ENCODE peak calls at places on chromosomes 6 and 20, in four cellular contexts. K is GM03348, Q is IMR-90, N is anterior cingulate cortex. L is an unnamed sample.

GRCh38 chr20:47257771-47258170 is 98.7 kb downstream of the ZMYND8 start:
- DNase-seq in K (no peak), Q (no peak), N (no peak), L (no peak)

GRCh38 chr20:54550776-54551396 is 75.5 kb downstream of the DOK5 start:
- DNase-seq in K (peak), Q (peak), N (no peak), L (no peak)

GRCh38 chr6:166173292-166173951 is 5.8 kb upstream of the TBXT start:
- DNase-seq in K (no peak), Q (no peak), N (no peak), L (no peak)

GRCh38 chr6:27495386-27496135 is 22.7 kb upstream of the ZNF184 start:
- DNase-seq in K (peak), Q (peak), N (peak), L (no peak)

GRCh38 chr6:78611886-78612480 is 255.4 kb upstream of the IRAK1BP1 start:
- DNase-seq in K (no peak), Q (no peak), N (no peak), L (no peak)

GRCh38 chr6:85920782-85921181 is 278.1 kb upstream of the SYNCRIP start:
- DNase-seq in K (no peak), Q (no peak), N (no peak), L (no peak)

GRCh38 chr6:30463651-30464618 is 25.4 kb upstream of the HLA-E start:
- DNase-seq in K (peak), Q (peak), N (no peak), L (peak)

GRCh38 chr20:37526238-37526838 is 1.3 kb downstream of the BLCAP start:
- DNase-seq in K (peak), Q (peak), N (no peak), L (no peak)

GRCh38 chr6:7725849-7726415 is at the start of gene BMP6:
- DNase-seq in K (peak), Q (peak), N (peak), L (no peak)

GRCh38 chr6:92485487-92485886 is 933.9 kb downstream of the EPHA7 start:
- DNase-seq in K (no peak), Q (no peak), N (no peak), L (no peak)

GRCh38 chr20:41386502-41387427 is 20.1 kb upstream of the EMILIN3 start:
- DNase-seq in K (peak), Q (peak), N (no peak), L (no peak)

GRCh38 chr6:4902363-4902762 is 101.5 kb downstream of the RPP40 start:
- DNase-seq in K (no peak), Q (no peak), N (no peak), L (no peak)

GRCh38 chr6:71822626-71823025 is 63.7 kb upstream of the RIMS1 start:
- DNase-seq in K (no peak), Q (no peak), N (no peak), L (no peak)

GRCh38 chr6:168440520-168441433 is at the start of gene SMOC2:
- DNase-seq in K (no peak), Q (no peak), N (no peak), L (no peak)

GRCh38 chr6:168895102-168895812 is 358.4 kb downstream of the THBS2 start:
- DNase-seq in K (peak), Q (peak), N (peak), L (peak)

GRCh38 chr6:75199856-75200255 is 6.0 kb downstream of the COL12A1 start:
- DNase-seq in K (no peak), Q (peak), N (no peak), L (no peak)

GRCh38 chr20:50085481-50086365 is 27.2 kb downstream of the UBE2V1 start:
- DNase-seq in K (peak), Q (peak), N (peak), L (peak)

GRCh38 chr20:41854765-41855164 is 236.6 kb upstream of the CHD6 start:
- DNase-seq in K (no peak), Q (no peak), N (no peak), L (no peak)

GRCh38 chr20:49786671-49787370 is 25.8 kb upstream of the SLC9A8 start:
- DNase-seq in K (peak), Q (peak), N (no peak), L (no peak)

GRCh38 chr20:60718743-60719142 is 533.3 kb upstream of the CDH4 start:
- DNase-seq in K (no peak), Q (no peak), N (no peak), L (no peak)

GRCh38 chr6:77740380-77740779 is 87.5 kb downstream of the MEI4 start:
- DNase-seq in K (peak), Q (peak), N (no peak), L (no peak)

GRCh38 chr20:42475773-42476172 is 713.9 kb downstream of the PTPRT start:
- DNase-seq in K (no peak), Q (no peak), N (no peak), L (no peak)

GRCh38 chr20:43723194-43723593 is 3.6 kb downstream of the GTSF1L start:
- DNase-seq in K (no peak), Q (peak), N (no peak), L (no peak)

GRCh38 chr6:159941286-159942113 is 27.4 kb upstream of the IGF2R start:
- DNase-seq in K (peak), Q (peak), N (no peak), L (peak)

GRCh38 chr20:10876558-10876957 is 202.8 kb upstream of the JAG1 start:
- DNase-seq in K (peak), Q (no peak), N (no peak), L (no peak)

GRCh38 chr6:116528800-116529199 is 16.7 kb downstream of the TRAPPC3L start:
- DNase-seq in K (peak), Q (peak), N (no peak), L (no peak)

GRCh38 chr6:125201961-125202729 is 48.6 kb downstream of the TPD52L1 start:
- DNase-seq in K (peak), Q (peak), N (no peak), L (no peak)

GRCh38 chr20:22180244-22180643 is 404.1 kb downstream of the FOXA2 start:
- DNase-seq in K (no peak), Q (no peak), N (no peak), L (no peak)

GRCh38 chr6:106637051-106637717 is 7.8 kb downstream of the QRSL1 start:
- DNase-seq in K (no peak), Q (no peak), N (no peak), L (no peak)

GRCh38 chr20:48754269-48754668 is 73.5 kb downstream of the PREX1 start:
- DNase-seq in K (no peak), Q (no peak), N (no peak), L (no peak)

GRCh38 chr6:169162968-169163903 is 90.4 kb downstream of the THBS2 start:
- DNase-seq in K (peak), Q (peak), N (no peak), L (no peak)

GRCh38 chr6:15239606-15240364 is 6.1 kb upstream of the JARID2 start:
- DNase-seq in K (no peak), Q (no peak), N (no peak), L (no peak)